ENCODE peak calls at places on chromosomes 5 and 9, in five cellular contexts. O is suprapubic skin; D is aorta; Q is ovary; A is naive thymus-derived CD4-positive, alpha-beta T cell. K is an unnamed sample. For H3K9me3, the result is how much of the 10 kb centered on the place peaks cover.

GRCh38 chr9:23683021-23683431 is 143.0 kb downstream of the ELAVL2 start:
- DNase-seq in D (no peak), O (no peak), Q (no peak), A (no peak), K (no peak)

GRCh38 chr9:71984388-71985069 is 73.1 kb downstream of the C9orf85 start:
- DNase-seq in A (no peak), D (peak), Q (no peak), O (no peak), K (no peak)

GRCh38 chr5:103041071-103041676 is 78.8 kb downstream of the GIN1 start:
- DNase-seq in O (no peak), Q (no peak), D (no peak), A (peak), K (no peak)

GRCh38 chr5:14775857-14776256 is 95.7 kb downstream of the ANKH start:
- DNase-seq in A (no peak), O (no peak), Q (no peak), D (no peak), K (no peak)

GRCh38 chr9:89374176-89374575 is 55.9 kb downstream of the SECISBP2 start:
- DNase-seq in O (no peak), Q (no peak), A (no peak), D (no peak), K (no peak)

GRCh38 chr5:103778915-103779314 is 216.3 kb upstream of the NUDT12 start:
- DNase-seq in O (no peak), A (no peak), D (peak), Q (no peak), K (no peak)

GRCh38 chr9:70802206-70802605 is 319.2 kb downstream of the TRPM3 start:
- DNase-seq in O (no peak), Q (no peak), A (no peak), D (no peak), K (no peak)

GRCh38 chr9:75754090-75754489 is 136.4 kb upstream of the PCSK5 start:
- DNase-seq in A (no peak), D (no peak), Q (no peak), O (no peak), K (no peak)

GRCh38 chr9:1049641-1050040 is 516 bp upstream of the DMRT2 start:
- DNase-seq in D (no peak), A (no peak), O (no peak), Q (no peak), K (no peak)
- H3K9me3 ChIP-seq in D (under half), A (under half), O (under half), Q (under half), K (under half)

GRCh38 chr5:3000631-3001030 is 249.2 kb upstream of the IRX2 start:
- DNase-seq in O (peak), A (no peak), D (no peak), Q (no peak), K (no peak)

GRCh38 chr5:3002230-3002629 is 250.8 kb upstream of the IRX2 start:
- DNase-seq in D (no peak), A (no peak), Q (no peak), O (peak), K (no peak)

GRCh38 chr5:2997179-2997578 is 245.7 kb upstream of the IRX2 start:
- DNase-seq in O (no peak), D (no peak), Q (no peak), A (no peak), K (no peak)

GRCh38 chr5:2998106-2998505 is 246.6 kb upstream of the IRX2 start:
- DNase-seq in A (no peak), D (no peak), Q (no peak), O (no peak), K (no peak)

GRCh38 chr5:2999926-3000325 is 248.4 kb upstream of the IRX2 start:
- DNase-seq in D (no peak), Q (no peak), A (no peak), O (peak), K (no peak)
- H3K9me3 ChIP-seq in D (under half), Q (under half), A (under half), O (under half), K (under half)

GRCh38 chr9:739362-739761 is 102.1 kb upstream of the DMRT1 start:
- DNase-seq in D (no peak), O (no peak), A (no peak), Q (no peak), K (no peak)

GRCh38 chr9:742914-743594 is 98.4 kb upstream of the DMRT1 start:
- DNase-seq in D (no peak), A (no peak), O (no peak), Q (no peak), K (no peak)

GRCh38 chr9:744046-744712 is 97.3 kb upstream of the DMRT1 start:
- DNase-seq in O (no peak), Q (no peak), A (no peak), D (no peak), K (no peak)

GRCh38 chr9:744790-745456 is 96.6 kb upstream of the DMRT1 start:
- DNase-seq in D (no peak), A (no peak), Q (peak), O (no peak), K (no peak)

GRCh38 chr9:742104-742503 is 99.4 kb upstream of the DMRT1 start:
- DNase-seq in Q (no peak), O (no peak), D (no peak), A (no peak), K (no peak)
- H3K9me3 ChIP-seq in Q (under half), O (under half), D (under half), A (under half), K (under half)

DNA sequence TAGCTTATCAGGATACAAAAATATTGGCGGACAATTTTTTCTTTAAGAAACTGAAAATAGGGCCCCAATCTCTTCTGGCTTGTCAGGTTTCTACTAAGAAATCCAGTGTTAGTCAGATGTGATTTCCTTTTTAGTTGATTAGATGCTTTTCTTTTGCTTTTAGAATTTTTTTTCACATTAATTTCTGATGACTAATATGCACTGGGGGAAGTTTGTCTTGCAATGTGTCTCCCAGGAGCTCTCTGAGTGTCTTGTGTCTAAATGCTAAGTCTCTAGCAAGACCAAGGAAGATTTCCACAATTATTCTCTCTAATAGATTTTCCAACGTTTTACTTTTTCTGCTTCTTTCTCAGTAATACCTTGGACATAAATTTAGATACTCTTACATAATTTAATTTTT is 559.8 kb upstream of the TYRP1 start:
- DNase-seq in A (no peak), O (no peak), Q (no peak), D (no peak), K (no peak)
- H3K9me3 ChIP-seq in A (under half), O (under half), Q (under half), D (under half), K (under half)

GRCh38 chr9:135222991-135223760 is 135.7 kb downstream of the OLFM1 start:
- DNase-seq in O (no peak), Q (no peak), D (peak), A (no peak), K (peak)

GRCh38 chr9:135220601-135221575 is 133.4 kb downstream of the OLFM1 start:
- DNase-seq in D (peak), Q (peak), O (peak), A (no peak), K (peak)

GRCh38 chr9:135221951-135222631 is 134.6 kb downstream of the OLFM1 start:
- DNase-seq in Q (no peak), A (no peak), D (peak), O (no peak), K (peak)

GRCh38 chr9:135219676-135220600 is 132.5 kb downstream of the OLFM1 start:
- DNase-seq in O (peak), A (no peak), D (peak), Q (peak), K (peak)

GRCh38 chr9:135221576-135221950 is 134.1 kb downstream of the OLFM1 start:
- DNase-seq in Q (no peak), A (no peak), D (peak), O (no peak), K (peak)
- H3K9me3 ChIP-seq in Q (under half), A (under half), D (under half), O (under half), K (under half)

K was measured in lower lobe of right lung.